ENCODE peak calls at places on chromosome 13, in four cellular contexts. E, A, T and D are unnamed samples.

GRCh38 chr13:76148926-76149325 is 512.8 kb downstream of the LMO7 start:
- DNase-seq in E (peak; percentile 93), A (no peak), T (peak; percentile 4), D (no peak)

GRCh38 chr13:36685912-36686311 is 12.1 kb downstream of the SERTM1 start:
- DNase-seq in A (no peak), T (no peak), E (peak; percentile 6), D (no peak)

GRCh38 chr13:110546933-110547332 is 14.6 kb downstream of the RAB20 start:
- DNase-seq in E (peak; percentile 89), T (no peak), A (no peak), D (no peak)

GRCh38 chr13:99014391-99014988 is 36.6 kb upstream of the DOCK9 start:
- DNase-seq in A (no peak), T (no peak), E (no peak), D (no peak)

GRCh38 chr13:68056816-68057710 is 826.9 kb upstream of the PCDH9 start:
- DNase-seq in T (peak; percentile 42), E (peak; percentile 1), A (no peak), D (no peak)

GRCh38 chr13:113950451-113951245 is 23.2 kb downstream of the C13orf46 start:
- DNase-seq in T (no peak), E (no peak), A (no peak), D (no peak)

GRCh38 chr13:50129923-50130685 is 114.9 kb downstream of the KCNRG start:
- DNase-seq in E (no peak), T (peak; percentile 57), A (peak; percentile 77), D (peak; percentile 64)

GRCh38 chr13:78121459-78122348 is 203.1 kb upstream of the EDNRB start:
- DNase-seq in E (peak; percentile 70), A (peak; percentile 50), T (peak; percentile 81), D (no peak)

GRCh38 chr13:28001837-28002473 is 13.5 kb upstream of the URAD start:
- DNase-seq in E (no peak), T (no peak), A (no peak), D (no peak)

GRCh38 chr13:91740811-91741210 is 342.4 kb downstream of the GPC5 start:
- DNase-seq in A (no peak), T (no peak), E (no peak), D (no peak)

GRCh38 chr13:29131159-29131558 is 311.0 kb downstream of the MTUS2 start:
- DNase-seq in A (no peak), E (no peak), T (no peak), D (no peak)

GRCh38 chr13:61592489-61592888 is 176.8 kb upstream of the PCDH20 start:
- DNase-seq in A (no peak), E (no peak), T (peak; percentile 1), D (no peak)

GRCh38 chr13:40192516-40193257 is 473.8 kb downstream of the FOXO1 start:
- DNase-seq in A (no peak), E (no peak), T (no peak), D (no peak)

GRCh38 chr13:27599845-27600553 is 20.3 kb downstream of the LNX2 start:
- DNase-seq in E (peak; percentile 67), A (no peak), T (peak; percentile 84), D (no peak)

GRCh38 chr13:92806215-92806614 is 420.4 kb upstream of the GPC6 start:
- DNase-seq in E (no peak), T (no peak), A (no peak), D (no peak)

GRCh38 chr13:43835701-43836100 is 43.8 kb downstream of the CCDC122 start:
- DNase-seq in E (peak; percentile 61), A (no peak), T (peak; percentile 2), D (no peak)

GRCh38 chr13:39961036-39961435 is 305.6 kb downstream of the COG6 start:
- DNase-seq in A (no peak), E (no peak), T (no peak), D (no peak)

GRCh38 chr13:27915301-27916207 is 4.2 kb upstream of the PDX1 start:
- DNase-seq in A (peak; percentile 39), E (no peak), T (no peak), D (no peak)

GRCh38 chr13:102020611-102021216 is 381.1 kb downstream of the FGF14 start:
- DNase-seq in A (no peak), T (no peak), E (no peak), D (no peak)

GRCh38 chr13:89401209-89401810 is 1730.1 kb downstream of the SLITRK5 start:
- DNase-seq in A (no peak), T (peak; percentile 17), E (peak; percentile 73), D (no peak)

GRCh38 chr13:30363725-30364124 is 56.4 kb upstream of the KATNAL1 start:
- DNase-seq in T (no peak), E (no peak), A (no peak), D (no peak)
- H2BK5ac ChIP-seq in T (peak overlapping the region; percentile 41), E (peak overlapping the region; percentile 64), A (peak overlapping the region; percentile 38), D (no peak overlapping the region)

GRCh38 chr13:90447034-90447734 is 900.3 kb upstream of the MIR17HG start:
- DNase-seq in T (no peak), A (no peak), E (no peak), D (no peak)

GRCh38 chr13:90447735-90448103 is 899.8 kb upstream of the MIR17HG start:
- DNase-seq in A (no peak), E (peak; percentile 63), T (peak; percentile 91), D (no peak)

GRCh38 chr13:90444232-90444631 is 903.3 kb upstream of the MIR17HG start:
- DNase-seq in E (no peak), T (no peak), A (no peak), D (no peak)

GRCh38 chr13:90443268-90443667 is 904.2 kb upstream of the MIR17HG start:
- DNase-seq in T (no peak), E (peak; percentile 9), A (no peak), D (no peak)

DNA sequence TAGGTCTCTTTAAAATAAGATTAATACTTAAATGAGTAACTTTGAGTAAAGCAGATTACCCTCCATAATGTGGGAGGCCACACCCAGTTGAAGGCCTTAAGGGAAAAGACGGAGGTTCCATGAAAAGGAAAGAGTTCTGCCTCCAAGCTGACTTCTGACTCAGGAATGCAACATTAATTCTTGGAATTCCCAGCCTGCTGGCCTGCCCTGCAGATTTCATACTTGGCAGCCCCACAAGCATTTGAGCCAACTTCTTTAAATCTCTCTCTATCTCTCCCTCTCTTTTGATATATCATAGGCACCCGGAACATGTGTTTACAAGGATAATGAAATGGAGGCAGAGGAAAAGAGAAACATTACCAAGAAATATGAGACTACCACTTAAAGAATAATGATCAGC is 902.3 kb upstream of the MIR17HG start:
- DNase-seq in A (no peak), E (peak; percentile 90), T (peak; percentile 90), D (peak; percentile 38)
- H3K9ac ChIP-seq in A (no peak overlapping the region), E (no peak overlapping the region), T (no peak overlapping the region), D (no peak overlapping the region)

GRCh38 chr13:105702441-105702840 is 833.0 kb downstream of the EFNB2 start:
- DNase-seq in T (peak; percentile 5), A (no peak), E (no peak), D (no peak)
- H3K56ac ChIP-seq in T (no peak overlapping the region), A (no peak overlapping the region), E (no peak overlapping the region), D (no peak overlapping the region)

DNA sequence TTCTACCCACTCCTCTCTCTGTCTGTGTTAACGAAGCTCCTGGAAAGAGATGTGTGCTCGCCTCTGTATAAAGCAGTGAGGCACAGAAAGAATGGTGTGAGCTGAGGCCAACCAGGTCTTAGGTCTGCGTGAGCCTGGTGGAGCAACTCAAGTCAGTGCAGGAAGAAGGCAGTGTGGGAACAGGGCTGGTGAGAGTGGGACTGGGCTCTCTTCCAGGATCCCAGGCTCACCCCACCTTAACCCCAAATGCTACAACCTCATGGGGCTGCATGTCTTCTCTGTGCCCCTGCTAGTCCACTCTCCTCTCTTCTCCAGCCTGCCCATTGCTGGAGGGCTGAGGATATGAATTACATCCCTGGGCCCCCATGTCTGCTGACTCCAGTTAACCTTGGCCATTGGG is 127.4 kb downstream of the DCT start:
- DNase-seq in T (no peak), E (peak; percentile 31), A (no peak), D (no peak)
- H2BK5ac ChIP-seq in T (no peak overlapping the region), E (peak overlapping the region; percentile 48), A (no peak overlapping the region), D (no peak overlapping the region)

GRCh38 chr13:21478881-21479808 is 20.0 kb upstream of the ZDHHC20 start:
- DNase-seq in A (no peak), E (peak; percentile 81), T (peak; percentile 80), D (no peak)
- H3K9ac ChIP-seq in A (no peak overlapping the region), E (no peak overlapping the region), T (no peak overlapping the region), D (no peak overlapping the region)

DNA sequence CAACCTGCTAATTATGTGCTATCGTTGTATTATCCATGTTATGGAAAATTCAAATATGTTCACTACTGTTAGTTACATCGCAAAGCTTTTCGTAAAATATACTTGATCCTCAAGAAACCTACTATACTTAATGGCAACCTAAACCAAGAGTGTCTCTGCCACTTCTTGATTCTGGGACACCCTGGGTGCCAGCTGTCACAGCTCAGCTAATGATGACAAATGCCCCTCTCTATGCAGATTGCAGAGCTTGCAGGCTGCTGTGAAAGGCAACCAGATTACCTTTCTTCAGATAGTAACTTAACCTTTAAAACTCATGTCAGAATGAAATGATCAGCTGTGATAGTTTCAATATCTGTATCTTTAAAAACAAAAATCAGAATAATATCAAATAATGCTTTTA is 9.0 kb upstream of the MAB21L1 start:
- DNase-seq in E (no peak), A (no peak), T (peak; percentile 29), D (no peak)
- H3K56ac ChIP-seq in E (no peak overlapping the region), A (no peak overlapping the region), T (no peak overlapping the region), D (no peak overlapping the region)